ENCODE peak calls at places on chromosomes 1 and 21, in four cellular contexts. G is IMR-90; X is CD8-positive, alpha-beta T cell; O is neural progenitor cell. K is an unnamed sample.

GRCh38 chr1:64437453-64437852 is 32.5 kb upstream of the CACHD1 start:
- DNase-seq in O (no peak), G (no peak), X (no peak), K (peak; percentile 15)

GRCh38 chr1:102853701-102854187 is 254.6 kb downstream of the COL11A1 start:
- DNase-seq in G (no peak), X (no peak), O (no peak), K (no peak)

GRCh38 chr1:83791821-83792437 is 207.0 kb downstream of the TTLL7 start:
- DNase-seq in O (no peak), X (no peak), G (peak; percentile 0), K (peak; percentile 71)

GRCh38 chr1:24154215-24154614 is 11.3 kb upstream of the IL22RA1 start:
- DNase-seq in O (peak; percentile 57), X (no peak), G (no peak), K (no peak)

GRCh38 chr21:16454371-16454770 is 724.6 kb downstream of the USP25 start:
- DNase-seq in X (no peak), O (no peak), G (no peak), K (peak; percentile 37)

GRCh38 chr1:8373547-8374270 is 55.8 kb downstream of the SLC45A1 start:
- DNase-seq in O (peak; percentile 81), X (no peak), G (peak; percentile 92), K (peak; percentile 89)

GRCh38 chr1:39505289-39505688 is 13.9 kb downstream of the BMP8A start:
- DNase-seq in X (no peak), G (no peak), O (no peak), K (no peak)

GRCh38 chr1:207866471-207867135 is 44.3 kb downstream of the CD34 start:
- DNase-seq in O (no peak), G (peak; percentile 58), X (no peak), K (peak; percentile 66)

GRCh38 chr1:8551057-8551456 is 233.1 kb downstream of the SLC45A1 start:
- DNase-seq in G (no peak), X (no peak), O (peak; percentile 36), K (no peak)

GRCh38 chr1:40027647-40028046 is 12.9 kb upstream of the CAP1 start:
- DNase-seq in X (no peak), G (no peak), O (no peak), K (no peak)

GRCh38 chr1:81894867-81895266 is 94.1 kb downstream of the ADGRL2 start:
- DNase-seq in O (no peak), G (no peak), X (no peak), K (peak; percentile 56)

GRCh38 chr1:232560940-232561339 is 69.0 kb downstream of the SIPA1L2 start:
- DNase-seq in G (no peak), X (no peak), O (no peak), K (no peak)

GRCh38 chr1:97999320-97999719 is 78.5 kb upstream of the DPYD start:
- DNase-seq in X (no peak), G (peak; percentile 95), O (no peak), K (peak; percentile 43)

GRCh38 chr1:19893687-19894086 is 11.5 kb downstream of the OTUD3 start:
- DNase-seq in O (no peak), G (no peak), X (no peak), K (no peak)

GRCh38 chr1:196259291-196259690 is 348.9 kb downstream of the KCNT2 start:
- DNase-seq in X (no peak), O (no peak), G (no peak), K (no peak)

GRCh38 chr1:178538192-178538916 is 25.4 kb downstream of the TEX35 start:
- DNase-seq in G (peak; percentile 88), O (no peak), X (no peak), K (peak; percentile 90)

GRCh38 chr1:230303069-230303468 is 123.1 kb downstream of the PGBD5 start:
- DNase-seq in X (no peak), G (no peak), O (no peak), K (peak; percentile 16)

GRCh38 chr1:28246427-28246832 is 10.5 kb downstream of the ATP5IF1 start:
- DNase-seq in X (peak; percentile 29), O (no peak), G (peak; percentile 47), K (peak; percentile 21)

GRCh38 chr1:2972011-2972878 is 49.0 kb upstream of the ACTRT2 start:
- DNase-seq in O (no peak), X (no peak), G (no peak), K (no peak)

GRCh38 chr1:244801246-244801645 is 34.2 kb upstream of the COX20 start:
- DNase-seq in O (peak; percentile 50), X (peak; percentile 64), G (peak; percentile 13), K (peak; percentile 45)

GRCh38 chr1:18907021-18907913 is 4.9 kb upstream of the ALDH4A1 start:
- DNase-seq in X (peak; percentile 60), G (peak; percentile 64), O (peak; percentile 80), K (peak; percentile 65)

GRCh38 chr1:154784924-154785531 is 85.1 kb downstream of the KCNN3 start:
- DNase-seq in O (no peak), G (no peak), X (peak; percentile 38), K (no peak)

GRCh38 chr1:15748690-15749398 is 6.5 kb downstream of the TMEM82 start:
- DNase-seq in X (no peak), G (no peak), O (no peak), K (no peak)

GRCh38 chr1:38758824-38759223 is 100.7 kb downstream of the RRAGC start:
- DNase-seq in G (no peak), O (no peak), X (no peak), K (no peak)

GRCh38 chr1:221328371-221328770 is 413.5 kb downstream of the DUSP10 start:
- DNase-seq in X (no peak), G (no peak), O (no peak), K (no peak)

GRCh38 chr21:27513825-27514224 is 546.9 kb upstream of the ADAMTS5 start:
- DNase-seq in O (no peak), G (no peak), X (no peak), K (no peak)

GRCh38 chr1:84758968-84759491 is 68.8 kb upstream of the SSX2IP start:
- DNase-seq in G (peak; percentile 53), O (no peak), X (no peak), K (no peak)

GRCh38 chr1:218390625-218391024 is 45.5 kb downstream of the TGFB2 start:
- DNase-seq in O (no peak), X (no peak), G (no peak), K (no peak)

GRCh38 chr21:44471341-44471740 is 16.0 kb downstream of the LRRC3 start:
- DNase-seq in X (no peak), O (no peak), G (no peak), K (no peak)

GRCh38 chr21:17794631-17795030 is 24.5 kb downstream of the C21orf91 start:
- DNase-seq in O (no peak), X (no peak), G (no peak), K (no peak)

GRCh38 chr1:67159233-67159632 is 7.0 kb upstream of the IL23R start:
- DNase-seq in X (no peak), G (no peak), O (no peak), K (no peak)

GRCh38 chr1:155978325-155978972 is at the start of gene ARHGEF2:
- DNase-seq in G (peak; percentile 64), X (peak; percentile 84), O (peak; percentile 95), K (peak; percentile 53)

GRCh38 chr1:211739671-211740411 is 64.4 kb upstream of the NEK2 start:
- DNase-seq in X (no peak), G (no peak), O (no peak), K (no peak)

GRCh38 chr1:218867941-218868656 is 305.6 kb upstream of the LYPLAL1 start:
- DNase-seq in O (no peak), G (no peak), X (no peak), K (no peak)

GRCh38 chr1:1140673-1141072 is 24.8 kb upstream of the C1orf159 start:
- DNase-seq in O (no peak), X (no peak), G (no peak), K (no peak)

DNA sequence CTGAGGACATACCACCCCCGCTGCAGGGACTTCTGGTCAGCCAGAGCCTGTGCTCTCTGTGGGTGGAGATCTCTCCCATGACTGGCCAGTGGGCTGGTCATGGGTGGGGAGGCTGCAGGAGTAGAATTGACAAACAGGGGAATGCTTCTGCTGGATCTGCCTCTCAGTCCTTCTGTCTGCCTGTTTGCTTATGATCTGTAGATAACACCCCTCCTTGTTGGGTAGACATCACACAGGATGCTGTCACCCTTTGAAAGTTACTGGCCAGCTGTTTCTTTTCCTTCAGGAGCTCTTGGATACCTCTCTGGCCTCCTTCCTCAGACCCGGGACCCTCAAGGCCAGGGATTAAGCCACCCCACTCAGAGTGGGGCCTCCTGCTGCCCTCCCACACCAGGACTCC is 2.9 kb upstream of the EFCAB14 start:
- DNase-seq in G (no peak), X (no peak), O (no peak), K (no peak)
- H3K4me3 ChIP-seq in G (no peak overlapping the region), X (no peak overlapping the region), O (no peak overlapping the region), K (no peak overlapping the region)

GRCh38 chr1:22218618-22219250 is 75.8 kb upstream of the WNT4 start:
- DNase-seq in G (no peak), O (no peak), X (no peak), K (no peak)
- TF ChIP-seq CTCF in G (no peak), O (no peak), X (no peak), K (no peak)

DNA sequence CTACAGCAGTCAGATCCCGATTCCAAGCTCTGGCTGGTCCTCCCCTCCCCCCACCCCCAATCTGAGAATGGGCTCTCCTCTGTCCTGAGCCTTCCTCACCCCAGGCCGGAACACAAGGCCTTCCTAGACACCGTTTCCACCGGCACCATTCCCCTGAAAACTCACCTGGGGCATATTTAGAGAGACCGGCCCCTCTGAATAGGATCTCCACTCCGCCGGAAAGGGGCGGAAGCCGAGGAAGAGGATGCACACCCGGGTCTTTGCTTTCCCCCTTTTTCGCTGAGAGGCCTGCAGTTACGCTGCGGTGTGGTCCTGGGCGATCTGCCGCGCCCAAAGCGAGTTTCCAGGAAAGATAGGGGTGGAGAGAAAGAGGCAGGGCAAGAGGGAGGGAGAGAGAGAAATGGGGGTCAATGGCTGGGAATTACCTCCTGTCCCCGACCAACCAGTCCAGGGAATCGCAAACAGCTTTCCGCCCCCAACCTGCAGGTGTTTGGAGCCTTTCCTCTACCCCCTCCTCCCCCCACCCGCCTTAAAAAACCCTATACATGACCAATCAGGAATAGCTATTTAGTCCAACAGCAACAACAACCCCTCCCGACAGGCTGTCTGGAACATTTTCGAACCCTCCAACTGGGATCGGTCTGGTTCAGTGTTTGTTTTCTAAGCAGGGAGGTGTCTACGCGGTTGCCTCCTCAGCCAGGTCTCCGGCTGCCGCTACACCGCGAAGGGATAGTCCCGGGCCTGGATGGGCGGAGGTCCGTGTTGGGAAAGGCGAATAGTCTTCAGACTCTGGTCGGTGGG is 2.8 kb downstream of the TAL1 start:
- DNase-seq in O (peak; percentile 64), X (no peak), G (no peak), K (no peak)
- H3K4me3 ChIP-seq in O (no peak overlapping the region), X (no peak overlapping the region), G (no peak overlapping the region), K (no peak overlapping the region)

DNA sequence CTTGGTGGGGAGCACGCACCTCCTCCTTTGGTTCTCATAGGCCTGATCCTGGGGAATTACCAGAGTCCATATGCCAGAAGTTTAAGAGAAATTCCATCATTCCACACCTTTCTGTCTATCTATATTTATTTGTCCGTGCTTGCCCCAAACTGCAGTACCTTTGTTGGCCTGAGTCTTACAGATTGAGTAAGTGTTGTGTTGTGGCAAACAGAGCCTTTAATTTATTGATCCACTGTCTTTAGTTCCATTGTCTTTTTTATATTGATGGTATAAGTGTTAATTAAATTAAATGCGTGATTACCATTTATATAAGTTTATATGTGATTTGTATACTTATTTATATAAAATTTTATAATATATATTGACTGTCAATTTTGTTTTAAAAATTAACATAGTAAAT is 4.9 kb downstream of the SH3BGR start:
- DNase-seq in O (peak; percentile 22), G (no peak), X (no peak), K (no peak)
- TF ChIP-seq CTCF in O (peak; percentile 26), G (no peak), X (no peak), K (peak; percentile 22)

GRCh38 chr1:92933459-92933858 is 27.8 kb downstream of the DIPK1A start:
- DNase-seq in O (no peak), G (peak; percentile 47), X (no peak), K (peak; percentile 54)
- H3K4me3 ChIP-seq in O (no peak overlapping the region), G (no peak overlapping the region), X (no peak overlapping the region), K (no peak overlapping the region)